ENCODE peak calls at places on chromosomes 16 and 17, in eight cellular contexts. One of them, this sample, is unnamed.

GRCh38 chr16:17416461-17417221 is 54.1 kb downstream of the XYLT1 start:
- DNase-seq in SK-N-SH: peak; percentile 32
- DNase-seq in GM13976: peak; percentile 88
- DNase-seq in tibial nerve: no peak
- DNase-seq in testis: peak; percentile 34
- DNase-seq in activated CD8-positive, alpha-beta T cell treated with anti-CD3 and anti-CD28 coated beads for 36 hours: peak; percentile 78
- DNase-seq in body of pancreas: peak; percentile 21
- DNase-seq in CD4-positive, alpha-beta T cell: peak; percentile 33
- DNase-seq in this sample: peak; percentile 40

GRCh38 chr17:77424585-77425344 is 284.0 kb downstream of the SEC14L1 start:
- DNase-seq in tibial nerve: peak; percentile 89
- DNase-seq in activated CD8-positive, alpha-beta T cell treated with anti-CD3 and anti-CD28 coated beads for 36 hours: no peak
- DNase-seq in testis: peak; percentile 96
- DNase-seq in GM13976: no peak
- DNase-seq in SK-N-SH: peak; percentile 99
- DNase-seq in CD4-positive, alpha-beta T cell: no peak
- DNase-seq in body of pancreas: peak; percentile 79
- DNase-seq in this sample: peak; percentile 49

GRCh38 chr16:73433493-73434307 is 385.8 kb upstream of the ZFHX3 start:
- DNase-seq in body of pancreas: no peak
- DNase-seq in GM13976: no peak
- DNase-seq in testis: no peak
- DNase-seq in SK-N-SH: no peak
- DNase-seq in tibial nerve: no peak
- DNase-seq in CD4-positive, alpha-beta T cell: no peak
- DNase-seq in activated CD8-positive, alpha-beta T cell treated with anti-CD3 and anti-CD28 coated beads for 36 hours: no peak
- DNase-seq in this sample: peak; percentile 16

GRCh38 chr16:84047206-84047605 is 4.6 kb upstream of the SLC38A8 start:
- DNase-seq in testis: no peak
- DNase-seq in CD4-positive, alpha-beta T cell: no peak
- DNase-seq in activated CD8-positive, alpha-beta T cell treated with anti-CD3 and anti-CD28 coated beads for 36 hours: no peak
- DNase-seq in SK-N-SH: no peak
- DNase-seq in GM13976: no peak
- DNase-seq in body of pancreas: no peak
- DNase-seq in tibial nerve: no peak
- DNase-seq in this sample: no peak

GRCh38 chr16:84942786-84943185 is 68.5 kb downstream of the ZDHHC7 start:
- DNase-seq in CD4-positive, alpha-beta T cell: no peak
- DNase-seq in GM13976: no peak
- DNase-seq in tibial nerve: no peak
- DNase-seq in testis: no peak
- DNase-seq in SK-N-SH: no peak
- DNase-seq in activated CD8-positive, alpha-beta T cell treated with anti-CD3 and anti-CD28 coated beads for 36 hours: no peak
- DNase-seq in body of pancreas: no peak
- DNase-seq in this sample: no peak

GRCh38 chr16:88370365-88370764 is 12.4 kb upstream of the ZNF469 start:
- DNase-seq in body of pancreas: no peak
- DNase-seq in CD4-positive, alpha-beta T cell: no peak
- DNase-seq in activated CD8-positive, alpha-beta T cell treated with anti-CD3 and anti-CD28 coated beads for 36 hours: no peak
- DNase-seq in SK-N-SH: no peak
- DNase-seq in tibial nerve: no peak
- DNase-seq in GM13976: no peak
- DNase-seq in testis: no peak
- DNase-seq in this sample: no peak

GRCh38 chr16:8848939-8849391 is 19.8 kb downstream of the CARHSP1 start:
- DNase-seq in body of pancreas: no peak
- DNase-seq in tibial nerve: no peak
- DNase-seq in CD4-positive, alpha-beta T cell: no peak
- DNase-seq in activated CD8-positive, alpha-beta T cell treated with anti-CD3 and anti-CD28 coated beads for 36 hours: no peak
- DNase-seq in GM13976: peak; percentile 27
- DNase-seq in SK-N-SH: peak; percentile 28
- DNase-seq in testis: no peak
- DNase-seq in this sample: no peak

GRCh38 chr16:4052096-4052495 is 64.1 kb downstream of the ADCY9 start:
- DNase-seq in body of pancreas: no peak
- DNase-seq in tibial nerve: no peak
- DNase-seq in CD4-positive, alpha-beta T cell: no peak
- DNase-seq in testis: peak; percentile 26
- DNase-seq in GM13976: no peak
- DNase-seq in activated CD8-positive, alpha-beta T cell treated with anti-CD3 and anti-CD28 coated beads for 36 hours: no peak
- DNase-seq in SK-N-SH: no peak
- DNase-seq in this sample: no peak

GRCh38 chr17:77045441-77046041 is 95.2 kb upstream of the SEC14L1 start:
- DNase-seq in activated CD8-positive, alpha-beta T cell treated with anti-CD3 and anti-CD28 coated beads for 36 hours: no peak
- DNase-seq in CD4-positive, alpha-beta T cell: no peak
- DNase-seq in SK-N-SH: no peak
- DNase-seq in GM13976: no peak
- DNase-seq in body of pancreas: no peak
- DNase-seq in tibial nerve: no peak
- DNase-seq in testis: no peak
- DNase-seq in this sample: no peak

GRCh38 chr16:22764662-22765302 is 49.2 kb upstream of the HS3ST2 start:
- DNase-seq in SK-N-SH: peak; percentile 50
- DNase-seq in GM13976: no peak
- DNase-seq in CD4-positive, alpha-beta T cell: no peak
- DNase-seq in activated CD8-positive, alpha-beta T cell treated with anti-CD3 and anti-CD28 coated beads for 36 hours: no peak
- DNase-seq in body of pancreas: no peak
- DNase-seq in testis: no peak
- DNase-seq in tibial nerve: no peak
- DNase-seq in this sample: no peak

GRCh38 chr17:38397227-38397626 is 31.0 kb upstream of the ARHGAP23 start:
- DNase-seq in body of pancreas: no peak
- DNase-seq in activated CD8-positive, alpha-beta T cell treated with anti-CD3 and anti-CD28 coated beads for 36 hours: no peak
- DNase-seq in testis: no peak
- DNase-seq in tibial nerve: no peak
- DNase-seq in GM13976: no peak
- DNase-seq in SK-N-SH: no peak
- DNase-seq in CD4-positive, alpha-beta T cell: no peak
- DNase-seq in this sample: no peak

GRCh38 chr16:23508589-23509440 is 1.5 kb downstream of the GGA2 start:
- DNase-seq in tibial nerve: no peak
- DNase-seq in GM13976: no peak
- DNase-seq in testis: peak; percentile 20
- DNase-seq in CD4-positive, alpha-beta T cell: no peak
- DNase-seq in body of pancreas: peak; percentile 42
- DNase-seq in activated CD8-positive, alpha-beta T cell treated with anti-CD3 and anti-CD28 coated beads for 36 hours: no peak
- DNase-seq in SK-N-SH: no peak
- DNase-seq in this sample: peak; percentile 24

GRCh38 chr16:49556252-49557069 is 182.9 kb downstream of the C16orf78 start:
- DNase-seq in GM13976: no peak
- DNase-seq in testis: peak; percentile 22
- DNase-seq in activated CD8-positive, alpha-beta T cell treated with anti-CD3 and anti-CD28 coated beads for 36 hours: no peak
- DNase-seq in tibial nerve: no peak
- DNase-seq in body of pancreas: no peak
- DNase-seq in CD4-positive, alpha-beta T cell: no peak
- DNase-seq in SK-N-SH: no peak
- DNase-seq in this sample: peak; percentile 33

GRCh38 chr17:71975998-71976649 is 144.7 kb upstream of the SOX9 start:
- DNase-seq in GM13976: no peak
- DNase-seq in tibial nerve: peak; percentile 75
- DNase-seq in body of pancreas: peak; percentile 51
- DNase-seq in activated CD8-positive, alpha-beta T cell treated with anti-CD3 and anti-CD28 coated beads for 36 hours: no peak
- DNase-seq in CD4-positive, alpha-beta T cell: no peak
- DNase-seq in testis: peak; percentile 47
- DNase-seq in SK-N-SH: peak; percentile 38
- DNase-seq in this sample: no peak

GRCh38 chr17:77455111-77455877 is 314.5 kb downstream of the SEC14L1 start:
- DNase-seq in GM13976: no peak
- DNase-seq in CD4-positive, alpha-beta T cell: no peak
- DNase-seq in body of pancreas: no peak
- DNase-seq in SK-N-SH: no peak
- DNase-seq in activated CD8-positive, alpha-beta T cell treated with anti-CD3 and anti-CD28 coated beads for 36 hours: peak; percentile 77
- DNase-seq in tibial nerve: peak; percentile 51
- DNase-seq in testis: peak; percentile 66
- DNase-seq in this sample: no peak

GRCh38 chr17:81037026-81037782 is 2.3 kb downstream of the BAIAP2 start:
- DNase-seq in body of pancreas: peak; percentile 84
- DNase-seq in CD4-positive, alpha-beta T cell: no peak
- DNase-seq in testis: peak; percentile 59
- DNase-seq in SK-N-SH: no peak
- DNase-seq in GM13976: no peak
- DNase-seq in activated CD8-positive, alpha-beta T cell treated with anti-CD3 and anti-CD28 coated beads for 36 hours: no peak
- DNase-seq in tibial nerve: no peak
- DNase-seq in this sample: no peak

GRCh38 chr16:56728027-56728426 is 1.9 kb upstream of the NUP93 start:
- DNase-seq in CD4-positive, alpha-beta T cell: no peak
- DNase-seq in GM13976: no peak
- DNase-seq in activated CD8-positive, alpha-beta T cell treated with anti-CD3 and anti-CD28 coated beads for 36 hours: no peak
- DNase-seq in SK-N-SH: no peak
- DNase-seq in testis: no peak
- DNase-seq in body of pancreas: no peak
- DNase-seq in tibial nerve: no peak
- DNase-seq in this sample: no peak

GRCh38 chr17:47899643-47900042 is 3.6 kb downstream of the SP2 start:
- DNase-seq in SK-N-SH: no peak
- DNase-seq in tibial nerve: no peak
- DNase-seq in GM13976: no peak
- DNase-seq in activated CD8-positive, alpha-beta T cell treated with anti-CD3 and anti-CD28 coated beads for 36 hours: no peak
- DNase-seq in CD4-positive, alpha-beta T cell: no peak
- DNase-seq in testis: no peak
- DNase-seq in body of pancreas: no peak
- DNase-seq in this sample: no peak

GRCh38 chr17:47895856-47896671 is at the start of gene SP2:
- DNase-seq in SK-N-SH: peak; percentile 99
- DNase-seq in activated CD8-positive, alpha-beta T cell treated with anti-CD3 and anti-CD28 coated beads for 36 hours: peak; percentile 100
- DNase-seq in body of pancreas: peak; percentile 100
- DNase-seq in testis: peak; percentile 100
- DNase-seq in tibial nerve: peak; percentile 100
- DNase-seq in GM13976: peak; percentile 97
- DNase-seq in CD4-positive, alpha-beta T cell: peak; percentile 98
- DNase-seq in this sample: peak; percentile 98

GRCh38 chr17:47896672-47897490 is 845 bp downstream of the SP2 start:
- DNase-seq in activated CD8-positive, alpha-beta T cell treated with anti-CD3 and anti-CD28 coated beads for 36 hours: no peak
- DNase-seq in body of pancreas: no peak
- DNase-seq in CD4-positive, alpha-beta T cell: no peak
- DNase-seq in SK-N-SH: no peak
- DNase-seq in tibial nerve: no peak
- DNase-seq in testis: no peak
- DNase-seq in GM13976: no peak
- DNase-seq in this sample: no peak

GRCh38 chr17:47898246-47898645 is 2.2 kb downstream of the SP2 start:
- DNase-seq in testis: no peak
- DNase-seq in body of pancreas: no peak
- DNase-seq in CD4-positive, alpha-beta T cell: no peak
- DNase-seq in SK-N-SH: no peak
- DNase-seq in GM13976: no peak
- DNase-seq in activated CD8-positive, alpha-beta T cell treated with anti-CD3 and anti-CD28 coated beads for 36 hours: no peak
- DNase-seq in tibial nerve: no peak
- DNase-seq in this sample: no peak

DNA sequence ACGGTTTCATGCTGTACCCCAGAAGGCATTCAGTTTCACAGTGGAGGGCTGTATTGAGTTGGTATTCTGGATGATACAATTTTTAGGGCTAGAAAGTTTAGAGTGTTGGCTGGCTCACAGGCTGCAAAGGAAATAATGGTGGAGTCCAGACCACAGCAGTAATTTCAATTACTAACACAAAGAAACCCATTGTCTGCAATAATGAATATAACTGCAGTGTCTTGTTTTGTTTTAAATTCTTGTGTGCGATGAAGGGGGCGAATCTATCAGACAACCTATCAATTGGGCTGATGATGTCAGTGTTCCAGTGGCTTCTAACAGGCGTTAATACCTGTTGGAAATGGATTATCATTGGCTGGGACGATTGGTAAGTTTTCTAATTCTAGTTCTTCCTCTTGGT is 1.5 kb downstream of the SP2 start:
- DNase-seq in SK-N-SH: no peak
- DNase-seq in activated CD8-positive, alpha-beta T cell treated with anti-CD3 and anti-CD28 coated beads for 36 hours: no peak
- DNase-seq in GM13976: no peak
- DNase-seq in body of pancreas: no peak
- DNase-seq in tibial nerve: no peak
- DNase-seq in testis: no peak
- DNase-seq in CD4-positive, alpha-beta T cell: no peak
- DNase-seq in this sample: no peak
- TF ChIP-seq CTCF in SK-N-SH: no peak
- TF ChIP-seq CTCF in activated CD8-positive, alpha-beta T cell treated with anti-CD3 and anti-CD28 coated beads for 36 hours: no peak
- TF ChIP-seq CTCF in GM13976: no peak
- TF ChIP-seq CTCF in body of pancreas: no peak
- TF ChIP-seq CTCF in tibial nerve: no peak
- TF ChIP-seq CTCF in testis: no peak
- TF ChIP-seq CTCF in CD4-positive, alpha-beta T cell: no peak
- TF ChIP-seq CTCF in this sample: no peak

GRCh38 chr17:11384131-11384530 is 143.1 kb downstream of the SHISA6 start:
- DNase-seq in GM13976: no peak
- DNase-seq in testis: no peak
- DNase-seq in tibial nerve: no peak
- DNase-seq in SK-N-SH: no peak
- DNase-seq in activated CD8-positive, alpha-beta T cell treated with anti-CD3 and anti-CD28 coated beads for 36 hours: no peak
- DNase-seq in body of pancreas: no peak
- DNase-seq in CD4-positive, alpha-beta T cell: no peak
- DNase-seq in this sample: no peak
- TF ChIP-seq CTCF in GM13976: no peak
- TF ChIP-seq CTCF in testis: no peak
- TF ChIP-seq CTCF in tibial nerve: no peak
- TF ChIP-seq CTCF in SK-N-SH: no peak
- TF ChIP-seq CTCF in activated CD8-positive, alpha-beta T cell treated with anti-CD3 and anti-CD28 coated beads for 36 hours: no peak
- TF ChIP-seq CTCF in body of pancreas: no peak
- TF ChIP-seq CTCF in CD4-positive, alpha-beta T cell: no peak
- TF ChIP-seq CTCF in this sample: no peak

DNA sequence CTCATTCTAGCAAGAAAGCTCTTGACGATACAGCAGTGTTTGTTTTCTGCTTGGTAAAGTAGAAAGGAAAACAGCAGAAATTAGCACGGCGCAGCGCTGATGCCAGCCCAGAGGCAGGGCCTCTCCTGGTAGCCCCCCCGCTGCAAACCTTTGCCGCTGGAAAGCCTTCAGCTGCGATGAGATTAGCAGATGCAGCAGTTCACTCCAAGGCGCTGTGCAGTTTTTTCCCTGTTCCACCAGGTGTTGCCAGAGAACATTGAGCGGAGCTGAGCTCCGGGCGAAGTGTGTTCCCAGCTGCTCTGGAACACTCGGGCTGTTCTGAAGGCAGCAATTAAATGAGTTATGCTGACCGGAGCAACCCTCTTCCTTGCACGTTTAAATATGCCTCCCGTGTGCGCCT is 72.5 kb downstream of the RBFOX1 start:
- DNase-seq in activated CD8-positive, alpha-beta T cell treated with anti-CD3 and anti-CD28 coated beads for 36 hours: no peak
- DNase-seq in SK-N-SH: peak; percentile 46
- DNase-seq in GM13976: no peak
- DNase-seq in CD4-positive, alpha-beta T cell: no peak
- DNase-seq in body of pancreas: peak; percentile 56
- DNase-seq in tibial nerve: no peak
- DNase-seq in testis: peak; percentile 43
- DNase-seq in this sample: peak; percentile 51
- TF ChIP-seq CTCF in activated CD8-positive, alpha-beta T cell treated with anti-CD3 and anti-CD28 coated beads for 36 hours: no peak
- TF ChIP-seq CTCF in SK-N-SH: no peak
- TF ChIP-seq CTCF in GM13976: no peak
- TF ChIP-seq CTCF in CD4-positive, alpha-beta T cell: no peak
- TF ChIP-seq CTCF in body of pancreas: peak; percentile 24
- TF ChIP-seq CTCF in tibial nerve: no peak
- TF ChIP-seq CTCF in testis: no peak
- TF ChIP-seq CTCF in this sample: peak; percentile 52

GRCh38 chr16:9946022-9946720 is 236.1 kb downstream of the GRIN2A start:
- DNase-seq in body of pancreas: no peak
- DNase-seq in activated CD8-positive, alpha-beta T cell treated with anti-CD3 and anti-CD28 coated beads for 36 hours: no peak
- DNase-seq in SK-N-SH: no peak
- DNase-seq in tibial nerve: no peak
- DNase-seq in testis: no peak
- DNase-seq in GM13976: no peak
- DNase-seq in CD4-positive, alpha-beta T cell: no peak
- DNase-seq in this sample: no peak

GRCh38 chr16:9943121-9943520 is 239.1 kb downstream of the GRIN2A start:
- DNase-seq in activated CD8-positive, alpha-beta T cell treated with anti-CD3 and anti-CD28 coated beads for 36 hours: no peak
- DNase-seq in SK-N-SH: no peak
- DNase-seq in testis: no peak
- DNase-seq in CD4-positive, alpha-beta T cell: no peak
- DNase-seq in tibial nerve: no peak
- DNase-seq in body of pancreas: no peak
- DNase-seq in GM13976: no peak
- DNase-seq in this sample: no peak

GRCh38 chr16:9941245-9941644 is 241.0 kb downstream of the GRIN2A start:
- DNase-seq in activated CD8-positive, alpha-beta T cell treated with anti-CD3 and anti-CD28 coated beads for 36 hours: no peak
- DNase-seq in testis: no peak
- DNase-seq in SK-N-SH: no peak
- DNase-seq in CD4-positive, alpha-beta T cell: no peak
- DNase-seq in body of pancreas: no peak
- DNase-seq in GM13976: no peak
- DNase-seq in tibial nerve: no peak
- DNase-seq in this sample: no peak
- TF ChIP-seq CTCF in activated CD8-positive, alpha-beta T cell treated with anti-CD3 and anti-CD28 coated beads for 36 hours: no peak
- TF ChIP-seq CTCF in testis: no peak
- TF ChIP-seq CTCF in SK-N-SH: no peak
- TF ChIP-seq CTCF in CD4-positive, alpha-beta T cell: no peak
- TF ChIP-seq CTCF in body of pancreas: no peak
- TF ChIP-seq CTCF in GM13976: no peak
- TF ChIP-seq CTCF in tibial nerve: no peak
- TF ChIP-seq CTCF in this sample: no peak

This sample was measured in nephron progenitor cell.